ENCODE peak calls at places on chromosomes 11 and 22, in six cellular contexts. L, N, T, F, H and K are unnamed samples.

GRCh38 chr11:110355011-110355744 is 58.8 kb upstream of the RDX start:
- DNase-seq in F (no peak), N (peak; percentile 14), H (no peak), L (no peak), T (no peak), K (no peak)

GRCh38 chr11:42972741-42973140 is 339.1 kb upstream of the API5 start:
- DNase-seq in N (no peak), L (no peak), T (no peak), F (no peak), H (no peak), K (no peak)

GRCh38 chr11:62805991-62806441 is 776 bp upstream of the NXF1 start:
- DNase-seq in L (no peak), N (no peak), T (peak; percentile 16), H (no peak), F (no peak), K (no peak)

GRCh38 chr11:36500315-36500721 is 9.8 kb downstream of the TRAF6 start:
- DNase-seq in H (peak; percentile 96), L (no peak), F (no peak), N (peak; percentile 66), T (peak; percentile 16), K (peak; percentile 21)

GRCh38 chr22:45757068-45757467 is 85.4 kb downstream of the ATXN10 start:
- DNase-seq in F (no peak), L (no peak), H (peak; percentile 14), T (no peak), N (no peak), K (no peak)

GRCh38 chr11:35548925-35549561 is 23.6 kb upstream of the PAMR1 start:
- DNase-seq in F (no peak), H (peak; percentile 72), T (no peak), L (no peak), N (no peak), K (no peak)

GRCh38 chr22:18055619-18056160 is 22.1 kb upstream of the PEX26 start:
- DNase-seq in T (no peak), F (no peak), L (no peak), N (no peak), H (no peak), K (no peak)

GRCh38 chr11:35178862-35179261 is 39.9 kb downstream of the CD44 start:
- DNase-seq in F (no peak), N (no peak), T (no peak), L (no peak), H (peak; percentile 35), K (no peak)

GRCh38 chr22:27151407-27151806 is 494.0 kb downstream of the MIAT start:
- DNase-seq in N (peak; percentile 31), T (no peak), F (no peak), L (no peak), H (no peak), K (no peak)

GRCh38 chr22:42332089-42332488 is 61.6 kb upstream of the TCF20 start:
- DNase-seq in N (no peak), T (no peak), L (no peak), F (no peak), H (no peak), K (no peak)

GRCh38 chr11:64650923-64651523 is 60.0 kb downstream of the SLC22A12 start:
- DNase-seq in L (no peak), H (peak; percentile 19), T (no peak), F (no peak), N (peak; percentile 50), K (no peak)

GRCh38 chr22:36759481-36760159 is 16.3 kb downstream of the IFT27 start:
- DNase-seq in N (no peak), L (no peak), T (no peak), H (no peak), F (no peak), K (no peak)

GRCh38 chr11:77206264-77207018 is 78.4 kb downstream of the MYO7A start:
- DNase-seq in L (no peak), H (no peak), F (no peak), N (no peak), T (no peak), K (no peak)

GRCh38 chr11:111001986-111002616 is 243.4 kb upstream of the POU2AF2 start:
- DNase-seq in L (no peak), H (peak; percentile 95), N (no peak), T (no peak), F (no peak), K (no peak)

GRCh38 chr11:47980093-47980906 is at the start of gene PTPRJ:
- DNase-seq in T (peak; percentile 63), F (peak; percentile 73), N (peak; percentile 65), L (peak; percentile 59), H (peak; percentile 48), K (no peak)

GRCh38 chr11:72821221-72821919 is 7.2 kb downstream of the ATG16L2 start:
- DNase-seq in L (no peak), H (no peak), N (no peak), F (no peak), T (peak; percentile 52), K (no peak)

GRCh38 chr22:47366026-47366767 is 603.7 kb downstream of the TBC1D22A start:
- DNase-seq in L (no peak), F (no peak), N (no peak), T (no peak), H (no peak), K (no peak)

GRCh38 chr11:36150986-36151385 is 138.2 kb downstream of the COMMD9 start:
- DNase-seq in L (no peak), F (no peak), N (no peak), H (peak; percentile 49), T (no peak), K (no peak)

GRCh38 chr11:122803716-122804115 is 34.6 kb upstream of the CRTAM start:
- DNase-seq in H (no peak), N (no peak), F (no peak), L (no peak), T (no peak), K (no peak)

GRCh38 chr11:47394322-47395224 is 13.8 kb upstream of the SLC39A13 start:
- DNase-seq in T (peak; percentile 60), L (peak; percentile 63), H (peak; percentile 20), N (no peak), F (peak; percentile 77), K (no peak)

GRCh38 chr22:17867160-17867785 is 93.0 kb upstream of the BID start:
- DNase-seq in L (peak; percentile 76), T (peak; percentile 86), F (peak; percentile 77), H (no peak), N (no peak), K (no peak)

GRCh38 chr11:12544986-12545775 is 129.0 kb upstream of the TEAD1 start:
- DNase-seq in H (peak; percentile 59), F (no peak), L (no peak), N (no peak), T (no peak), K (no peak)

GRCh38 chr22:19979712-19980493 is 36.7 kb downstream of the ARVCF start:
- DNase-seq in H (no peak), T (no peak), L (no peak), N (no peak), F (peak; percentile 47), K (no peak)

GRCh38 chr11:43486141-43486540 is 127.4 kb downstream of the TTC17 start:
- DNase-seq in T (no peak), F (no peak), N (no peak), L (no peak), H (peak; percentile 43), K (no peak)

GRCh38 chr22:49524362-49524761 is 303.3 kb downstream of the BRD1 start:
- DNase-seq in L (no peak), T (no peak), N (no peak), H (no peak), F (no peak), K (no peak)

GRCh38 chr22:46043816-46044717 is 67.1 kb upstream of the WNT7B start:
- DNase-seq in N (no peak), F (peak; percentile 79), L (no peak), T (peak; percentile 49), H (no peak), K (no peak)

GRCh38 chr11:57429946-57430345 is 3.0 kb upstream of the SLC43A3 start:
- DNase-seq in N (no peak), H (no peak), L (no peak), T (no peak), F (no peak), K (no peak)
- H3K4me1 ChIP-seq in N (peaks cover 40% of the 10 kb centered on the region), H (peaks cover 43% of the 10 kb centered on the region), L (peaks cover 29% of the 10 kb centered on the region), T (peaks cover 41% of the 10 kb centered on the region), F (peaks cover 28% of the 10 kb centered on the region), K (peaks cover 30% of the 10 kb centered on the region)

GRCh38 chr11:100403817-100404216 is 283.3 kb upstream of the ARHGAP42 start:
- DNase-seq in T (no peak), L (no peak), F (no peak), N (no peak), H (peak; percentile 89), K (no peak)

DNA sequence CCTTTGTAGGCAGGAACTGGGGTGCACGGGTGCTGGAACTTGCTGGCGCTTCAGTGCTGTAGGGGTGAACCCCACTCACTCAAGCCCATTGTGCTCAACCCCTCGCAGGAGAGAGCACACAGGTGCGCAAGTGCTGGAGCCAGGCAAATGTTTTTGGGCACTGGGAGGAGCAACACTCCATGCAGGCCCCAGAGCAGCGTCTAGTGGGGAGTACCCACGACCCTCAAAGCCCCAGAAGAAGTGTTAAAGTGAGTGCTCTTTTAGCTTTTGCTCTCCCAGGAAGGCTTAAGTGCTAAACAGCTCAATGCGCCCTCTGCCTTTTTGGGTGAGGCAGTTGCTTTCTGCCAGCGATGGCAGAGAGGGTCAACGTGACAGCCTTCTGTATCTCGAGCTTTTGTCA is 282.2 kb upstream of the ARHGAP42 start:
- DNase-seq in F (no peak), N (no peak), H (no peak), L (no peak), T (no peak), K (no peak)
- H3K4me1 ChIP-seq in F (no peaks in the 10 kb centered on the region), N (no peaks in the 10 kb centered on the region), H (peaks cover 13% of the 10 kb centered on the region), L (no peaks in the 10 kb centered on the region), T (no peaks in the 10 kb centered on the region), K (no peaks in the 10 kb centered on the region)

GRCh38 chr11:104148696-104149095 is 15.3 kb downstream of the PDGFD start:
- DNase-seq in L (no peak), H (no peak), N (no peak), F (no peak), T (no peak), K (no peak)

GRCh38 chr11:104148074-104148473 is 15.9 kb downstream of the PDGFD start:
- DNase-seq in H (peak; percentile 74), T (no peak), N (no peak), L (no peak), F (no peak), K (no peak)

GRCh38 chr11:104152941-104153340 is 11.0 kb downstream of the PDGFD start:
- DNase-seq in T (no peak), H (no peak), N (no peak), F (no peak), L (no peak), K (no peak)

GRCh38 chr11:104154296-104154695 is 9.7 kb downstream of the PDGFD start:
- DNase-seq in L (no peak), F (no peak), H (no peak), T (no peak), N (no peak), K (no peak)

GRCh38 chr11:104151404-104152204 is 12.3 kb downstream of the PDGFD start:
- DNase-seq in H (no peak), N (no peak), L (no peak), T (no peak), F (no peak), K (no peak)
- H3K4me1 ChIP-seq in H (peaks cover 4% of the 10 kb centered on the region), N (peaks cover 17% of the 10 kb centered on the region), L (no peaks in the 10 kb centered on the region), T (no peaks in the 10 kb centered on the region), F (no peaks in the 10 kb centered on the region), K (no peaks in the 10 kb centered on the region)

DNA sequence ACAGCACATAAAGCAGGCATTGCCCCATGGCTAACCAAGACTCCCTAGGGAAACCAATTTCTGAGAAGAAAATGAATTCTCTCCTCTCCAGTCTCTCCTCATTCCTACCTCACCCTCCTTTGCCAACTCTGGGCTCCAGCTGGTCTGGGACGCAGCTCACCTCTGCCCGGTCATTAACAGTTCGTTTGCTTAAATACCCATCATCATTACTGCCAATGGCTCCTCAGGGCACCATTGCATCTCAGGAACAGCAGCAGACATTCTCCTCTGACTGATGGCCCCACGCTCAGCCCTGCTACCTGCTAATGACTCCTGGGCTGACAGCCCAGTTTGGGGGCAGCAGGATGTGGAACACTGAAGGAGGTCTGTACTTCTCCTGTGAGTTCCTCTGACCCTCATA is 462.0 kb downstream of the INSC start:
- DNase-seq in H (no peak), F (no peak), N (no peak), L (no peak), T (no peak), K (no peak)
- H3K4me1 ChIP-seq in H (no peaks in the 10 kb centered on the region), F (peaks cover 5% of the 10 kb centered on the region), N (no peaks in the 10 kb centered on the region), L (no peaks in the 10 kb centered on the region), T (no peaks in the 10 kb centered on the region), K (no peaks in the 10 kb centered on the region)